ENCODE peak calls at places on chromosomes 12 and 14, in ten cellular contexts. C, Z, G, E, H, S, L, J, W and X are unnamed samples.

GRCh38 chr12:32486158-32486557 is 86.8 kb downstream of the FGD4 start:
- DNase-seq in E (no peak), J (no peak), Z (no peak), W (no peak), L (peak), G (no peak), C (no peak), S (no peak), H (no peak), X (no peak)

GRCh38 chr12:109779382-109779781 is 53.8 kb downstream of the TRPV4 start:
- DNase-seq in Z (no peak), H (no peak), L (no peak), J (no peak), C (peak), S (no peak), W (no peak), E (no peak), G (no peak), X (no peak)

GRCh38 chr12:25412735-25413134 is 140.3 kb downstream of the LMNTD1 start:
- DNase-seq in S (no peak), L (no peak), E (no peak), W (no peak), Z (no peak), G (no peak), J (no peak), C (no peak), H (no peak), X (no peak)

GRCh38 chr12:43776498-43776897 is 17.7 kb downstream of the IRAK4 start:
- DNase-seq in J (no peak), Z (no peak), W (no peak), G (no peak), S (no peak), E (no peak), C (no peak), H (no peak), L (peak), X (no peak)

GRCh38 chr12:76942276-76942675 is 63.5 kb upstream of the CSRP2 start:
- DNase-seq in Z (no peak), W (no peak), H (no peak), E (no peak), C (no peak), L (no peak), S (no peak), G (peak), J (no peak), X (no peak)

GRCh38 chr12:6852651-6853354 is 853 bp downstream of the USP5 start:
- DNase-seq in E (peak), J (peak), L (peak), G (peak), C (peak), S (no peak), Z (peak), H (no peak), W (peak), X (no peak)

GRCh38 chr14:54267172-54267571 is 129.6 kb upstream of the CDKN3 start:
- DNase-seq in S (no peak), G (no peak), C (no peak), E (no peak), W (no peak), H (no peak), L (no peak), J (no peak), Z (no peak), X (no peak)

GRCh38 chr12:9910716-9911421 is 21.3 kb downstream of the CLEC2A start:
- DNase-seq in G (peak), S (no peak), J (no peak), E (no peak), Z (no peak), W (no peak), C (no peak), L (peak), H (no peak), X (no peak)

GRCh38 chr12:104056419-104056972 is 6.5 kb upstream of the GLT8D2 start:
- DNase-seq in C (no peak), H (no peak), W (no peak), E (no peak), L (no peak), Z (no peak), J (no peak), S (no peak), G (no peak), X (no peak)

GRCh38 chr14:56524971-56525677 is 54.5 kb upstream of the TMEM260 start:
- DNase-seq in S (no peak), E (no peak), J (no peak), G (no peak), Z (no peak), H (no peak), W (no peak), C (no peak), L (no peak), X (no peak)

GRCh38 chr14:78399316-78399889 is 229.2 kb downstream of the NRXN3 start:
- DNase-seq in E (no peak), W (no peak), J (no peak), L (peak), Z (no peak), H (no peak), S (no peak), G (no peak), C (no peak), X (no peak)

GRCh38 chr12:18165422-18165871 is 75.5 kb upstream of the RERGL start:
- DNase-seq in H (no peak), C (no peak), E (no peak), Z (no peak), W (no peak), S (no peak), J (no peak), L (peak), G (peak), X (no peak)

GRCh38 chr12:15234011-15234410 is 12.8 kb upstream of the RERG start:
- DNase-seq in Z (no peak), L (no peak), H (no peak), G (no peak), E (no peak), S (no peak), J (no peak), W (no peak), C (no peak), X (no peak)

GRCh38 chr12:20404576-20405346 is 36.4 kb downstream of the PDE3A start:
- DNase-seq in W (no peak), J (peak), H (no peak), G (peak), C (no peak), S (no peak), E (peak), Z (no peak), L (peak), X (no peak)

GRCh38 chr12:100447405-100447804 is 26.3 kb upstream of the NR1H4 start:
- DNase-seq in H (no peak), G (no peak), S (no peak), L (no peak), Z (no peak), E (no peak), W (no peak), C (no peak), J (peak), X (no peak)

GRCh38 chr12:47244730-47245285 is 165.0 kb upstream of the AMIGO2 start:
- DNase-seq in E (no peak), J (no peak), W (no peak), C (no peak), L (no peak), H (no peak), Z (no peak), S (no peak), G (no peak), X (no peak)